ENCODE peak calls at places on chromosomes 13 and 19, in six cellular contexts. One of them, this sample, is unnamed.

GRCh38 chr13:26946675-26947342 is 186.2 kb upstream of the GPR12 start:
- DNase-seq in K562: peak
- DNase-seq in H1: no peak
- DNase-seq in GM12891: peak
- DNase-seq in HepG2: peak
- DNase-seq in GM12878: peak
- DNase-seq in this sample: no peak

GRCh38 chr13:91133941-91134772 is 213.3 kb upstream of the MIR17HG start:
- DNase-seq in H1: no peak
- DNase-seq in HepG2: peak
- DNase-seq in GM12891: no peak
- DNase-seq in K562: peak
- DNase-seq in GM12878: no peak
- DNase-seq in this sample: no peak

GRCh38 chr13:21061077-21061945 is at the start of gene LATS2:
- DNase-seq in GM12891: peak
- DNase-seq in HepG2: peak
- DNase-seq in K562: peak
- DNase-seq in H1: peak
- DNase-seq in GM12878: peak
- DNase-seq in this sample: peak

GRCh38 chr13:81551036-81551435 is 1210.1 kb upstream of the SPRY2 start:
- DNase-seq in GM12891: no peak
- DNase-seq in H1: no peak
- DNase-seq in K562: no peak
- DNase-seq in GM12878: no peak
- DNase-seq in HepG2: no peak
- DNase-seq in this sample: no peak

GRCh38 chr19:47107953-47108746 is 5.4 kb downstream of the ZC3H4 start:
- DNase-seq in GM12891: no peak
- DNase-seq in HepG2: no peak
- DNase-seq in GM12878: no peak
- DNase-seq in H1: no peak
- DNase-seq in K562: peak
- DNase-seq in this sample: no peak

GRCh38 chr13:32022292-32022691 is 9.3 kb upstream of the FRY start:
- DNase-seq in K562: no peak
- DNase-seq in HepG2: no peak
- DNase-seq in GM12878: no peak
- DNase-seq in GM12891: no peak
- DNase-seq in H1: no peak
- DNase-seq in this sample: no peak

GRCh38 chr13:35496011-35496410 is 19.5 kb upstream of the MAB21L1 start:
- DNase-seq in GM12891: no peak
- DNase-seq in H1: no peak
- DNase-seq in K562: no peak
- DNase-seq in GM12878: no peak
- DNase-seq in HepG2: no peak
- DNase-seq in this sample: no peak

GRCh38 chr19:14972676-14973075 is 7.0 kb downstream of the SLC1A6 start:
- DNase-seq in H1: no peak
- DNase-seq in K562: peak
- DNase-seq in GM12878: no peak
- DNase-seq in HepG2: no peak
- DNase-seq in GM12891: no peak
- DNase-seq in this sample: no peak

GRCh38 chr19:7618771-7619510 is 10.4 kb downstream of the XAB2 start:
- DNase-seq in GM12878: no peak
- DNase-seq in K562: no peak
- DNase-seq in HepG2: no peak
- DNase-seq in H1: no peak
- DNase-seq in GM12891: no peak
- DNase-seq in this sample: no peak

GRCh38 chr19:48770223-48770622 is 14.9 kb downstream of the FGF21 start:
- DNase-seq in K562: no peak
- DNase-seq in H1: no peak
- DNase-seq in GM12878: no peak
- DNase-seq in HepG2: no peak
- DNase-seq in GM12891: no peak
- DNase-seq in this sample: no peak

GRCh38 chr13:97254809-97255208 is 32.7 kb downstream of the MBNL2 start:
- DNase-seq in HepG2: no peak
- DNase-seq in K562: no peak
- DNase-seq in H1: no peak
- DNase-seq in GM12891: no peak
- DNase-seq in GM12878: no peak
- DNase-seq in this sample: no peak

GRCh38 chr19:588093-588742 is 1.5 kb upstream of the HCN2 start:
- DNase-seq in K562: peak
- DNase-seq in GM12891: peak
- DNase-seq in H1: peak
- DNase-seq in GM12878: no peak
- DNase-seq in HepG2: peak
- DNase-seq in this sample: peak

GRCh38 chr13:101346942-101347728 is 69.2 kb downstream of the NALCN start:
- DNase-seq in K562: no peak
- DNase-seq in GM12891: no peak
- DNase-seq in GM12878: no peak
- DNase-seq in HepG2: no peak
- DNase-seq in H1: no peak
- DNase-seq in this sample: no peak

GRCh38 chr19:46482645-46483044 is 11.3 kb upstream of the PNMA8A start:
- DNase-seq in GM12891: no peak
- DNase-seq in HepG2: no peak
- DNase-seq in GM12878: no peak
- DNase-seq in K562: no peak
- DNase-seq in H1: no peak
- DNase-seq in this sample: no peak

GRCh38 chr13:102742506-102742905 is 31.1 kb downstream of the TEX30 start:
- DNase-seq in K562: no peak
- DNase-seq in HepG2: no peak
- DNase-seq in GM12891: no peak
- DNase-seq in GM12878: no peak
- DNase-seq in H1: no peak
- DNase-seq in this sample: no peak

GRCh38 chr13:53272873-53273272 is 244.3 kb downstream of the OLFM4 start:
- DNase-seq in GM12878: no peak
- DNase-seq in K562: no peak
- DNase-seq in H1: no peak
- DNase-seq in HepG2: no peak
- DNase-seq in GM12891: no peak
- DNase-seq in this sample: no peak

GRCh38 chr13:30340367-30341184 is 33.2 kb upstream of the KATNAL1 start:
- DNase-seq in HepG2: no peak
- DNase-seq in H1: no peak
- DNase-seq in GM12891: no peak
- DNase-seq in GM12878: no peak
- DNase-seq in K562: peak
- DNase-seq in this sample: no peak

GRCh38 chr19:45717983-45718650 is 12.6 kb downstream of the FBXO46 start:
- DNase-seq in H1: no peak
- DNase-seq in GM12878: no peak
- DNase-seq in K562: no peak
- DNase-seq in GM12891: no peak
- DNase-seq in HepG2: no peak
- DNase-seq in this sample: no peak

GRCh38 chr19:4713384-4713951 is 10.2 kb downstream of the DPP9 start:
- DNase-seq in GM12891: no peak
- DNase-seq in GM12878: no peak
- DNase-seq in K562: no peak
- DNase-seq in H1: no peak
- DNase-seq in HepG2: no peak
- DNase-seq in this sample: no peak

GRCh38 chr13:99331881-99332293 is 24.7 kb upstream of the GPR183 start:
- DNase-seq in GM12878: peak
- DNase-seq in K562: no peak
- DNase-seq in H1: no peak
- DNase-seq in HepG2: no peak
- DNase-seq in GM12891: no peak
- DNase-seq in this sample: no peak

GRCh38 chr19:3178377-3178972 is at the start of gene S1PR4:
- DNase-seq in H1: no peak
- DNase-seq in GM12878: no peak
- DNase-seq in HepG2: no peak
- DNase-seq in GM12891: peak
- DNase-seq in K562: no peak
- DNase-seq in this sample: peak

DNA sequence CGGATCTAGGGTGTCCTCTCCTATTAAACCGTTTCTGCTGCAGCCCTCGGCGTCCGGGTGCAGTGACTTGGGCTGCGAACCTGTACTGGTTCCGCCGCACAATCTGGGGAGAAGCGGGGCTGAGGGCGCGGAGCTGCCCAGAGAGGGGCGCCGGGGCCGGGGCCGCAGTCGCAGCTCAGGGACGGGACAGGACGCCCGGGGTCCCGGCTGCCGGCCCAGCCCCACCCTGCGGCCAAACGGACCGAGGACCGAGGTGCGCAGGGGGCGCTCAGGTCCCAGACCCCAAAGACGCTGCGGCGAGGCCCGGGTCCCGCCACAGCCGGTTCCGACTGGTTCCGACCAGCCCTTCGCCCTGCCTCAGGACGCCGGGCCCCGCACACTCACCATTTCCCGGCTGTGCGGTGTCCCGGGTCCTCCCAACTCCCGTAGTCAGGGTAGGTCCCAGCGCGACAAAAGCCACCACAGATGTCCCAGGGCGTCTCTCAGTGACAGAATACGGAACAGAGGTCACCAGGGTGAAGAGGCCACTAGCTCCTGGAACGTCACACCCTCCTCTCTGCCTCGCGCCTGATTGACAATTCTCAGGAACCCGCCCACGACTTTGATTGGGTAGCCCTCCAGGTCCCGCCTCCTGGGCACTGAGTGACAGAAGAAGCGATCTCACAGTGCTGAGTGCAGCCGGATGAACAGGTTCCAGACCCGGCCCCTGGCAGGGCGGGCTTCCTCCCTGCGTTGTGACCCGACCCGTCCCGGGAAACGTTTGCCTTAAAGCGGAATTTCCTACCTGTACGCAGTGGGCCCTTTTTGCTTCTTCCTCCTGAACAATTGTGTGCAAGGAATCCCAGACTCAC is at the start of gene ZNF44:
- DNase-seq in H1: peak
- DNase-seq in HepG2: peak
- DNase-seq in GM12891: peak
- DNase-seq in K562: peak
- DNase-seq in GM12878: peak
- DNase-seq in this sample: peak
- TF ChIP-seq POLR2A in H1: peak
- TF ChIP-seq POLR2A in HepG2: peak
- TF ChIP-seq POLR2A in GM12891: peak
- TF ChIP-seq POLR2A in K562: peak
- TF ChIP-seq POLR2A in GM12878: peak
- TF ChIP-seq POLR2A in this sample: peak

GRCh38 chr19:56476093-56476492 is 1.1 kb downstream of the ZNF667 start:
- DNase-seq in HepG2: no peak
- DNase-seq in H1: no peak
- DNase-seq in GM12891: no peak
- DNase-seq in K562: no peak
- DNase-seq in GM12878: no peak
- DNase-seq in this sample: no peak

GRCh38 chr19:56477429-56478338 is 539 bp upstream of the ZNF667 start:
- DNase-seq in K562: peak
- DNase-seq in GM12878: no peak
- DNase-seq in H1: peak
- DNase-seq in HepG2: no peak
- DNase-seq in GM12891: no peak
- DNase-seq in this sample: no peak

GRCh38 chr19:56476671-56477428 is at the start of gene ZNF667:
- DNase-seq in K562: no peak
- DNase-seq in HepG2: no peak
- DNase-seq in GM12878: no peak
- DNase-seq in GM12891: no peak
- DNase-seq in H1: no peak
- DNase-seq in this sample: no peak
- TF ChIP-seq POLR2AphosphoS5 in K562: no peak
- TF ChIP-seq POLR2AphosphoS5 in HepG2: no peak
- TF ChIP-seq POLR2AphosphoS5 in GM12878: no peak
- TF ChIP-seq POLR2AphosphoS5 in GM12891: no peak
- TF ChIP-seq POLR2AphosphoS5 in H1: no peak
- TF ChIP-seq POLR2AphosphoS5 in this sample: no peak

GRCh38 chr13:22929391-22930126 is 251.2 kb upstream of the SGCG start:
- DNase-seq in H1: no peak
- DNase-seq in HepG2: no peak
- DNase-seq in K562: no peak
- DNase-seq in GM12878: no peak
- DNase-seq in GM12891: no peak
- DNase-seq in this sample: no peak

GRCh38 chr13:22927008-22927393 is 253.8 kb upstream of the SGCG start:
- DNase-seq in K562: no peak
- DNase-seq in H1: no peak
- DNase-seq in HepG2: no peak
- DNase-seq in GM12891: peak
- DNase-seq in GM12878: no peak
- DNase-seq in this sample: no peak

GRCh38 chr13:22931576-22931975 is 249.2 kb upstream of the SGCG start:
- DNase-seq in HepG2: no peak
- DNase-seq in GM12891: no peak
- DNase-seq in GM12878: no peak
- DNase-seq in K562: no peak
- DNase-seq in H1: no peak
- DNase-seq in this sample: no peak

DNA sequence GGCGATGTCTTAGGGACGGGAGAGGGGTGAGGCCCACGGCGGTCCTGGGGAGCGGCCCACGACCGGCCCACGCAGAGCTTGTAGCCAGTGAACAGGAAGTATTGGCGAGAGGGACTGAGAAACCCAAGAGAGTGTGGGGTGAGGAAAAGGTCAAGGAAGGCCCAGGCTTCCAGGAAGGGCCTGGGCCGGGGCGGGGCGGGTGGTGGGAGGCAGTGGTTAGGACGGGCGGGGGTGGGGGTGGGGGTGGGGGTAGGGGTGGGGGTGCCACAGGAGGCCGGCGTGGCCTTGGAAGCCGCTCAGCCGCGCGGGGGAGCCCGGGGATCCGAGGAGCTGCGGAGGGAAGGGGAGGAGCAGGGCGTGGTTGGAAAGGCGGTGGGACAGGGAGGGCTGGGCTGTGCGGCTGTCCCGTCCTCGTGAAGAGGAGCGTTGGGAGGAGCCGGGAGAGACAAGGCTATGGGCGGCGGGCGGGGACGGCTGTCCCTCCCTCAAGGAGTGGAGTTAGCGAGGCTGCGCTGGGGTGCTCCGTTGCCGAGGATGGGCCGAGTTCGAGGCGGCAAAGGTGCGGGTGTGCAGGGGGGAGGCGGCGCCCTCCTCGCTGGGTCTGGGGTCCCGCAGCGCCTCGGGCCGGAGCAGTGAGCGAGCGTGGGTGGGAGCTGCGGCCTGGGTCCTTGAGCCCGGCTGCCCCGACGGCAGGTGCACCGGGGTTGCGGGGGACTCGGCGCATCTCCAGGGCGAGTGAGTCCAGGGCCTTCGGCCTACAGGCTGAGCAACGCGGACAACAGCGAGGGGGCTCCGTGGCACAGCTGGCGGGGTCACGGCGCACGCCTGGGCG is 254.4 kb upstream of the SGCG start:
- DNase-seq in H1: peak
- DNase-seq in HepG2: no peak
- DNase-seq in K562: peak
- DNase-seq in GM12891: peak
- DNase-seq in GM12878: no peak
- DNase-seq in this sample: no peak
- TF ChIP-seq TAF1 in H1: peak
- TF ChIP-seq TAF1 in HepG2: no peak
- TF ChIP-seq TAF1 in K562: no peak
- TF ChIP-seq TAF1 in GM12891: no peak
- TF ChIP-seq TAF1 in GM12878: no peak
- TF ChIP-seq TAF1 in this sample: no peak

GRCh38 chr19:1905071-1905862 is at the start of the genes ADAT3 and SCAMP4:
- DNase-seq in GM12891: peak
- DNase-seq in K562: peak
- DNase-seq in HepG2: peak
- DNase-seq in GM12878: peak
- DNase-seq in H1: peak
- DNase-seq in this sample: peak
- TF ChIP-seq POLR2A in GM12891: peak
- TF ChIP-seq POLR2A in K562: peak
- TF ChIP-seq POLR2A in HepG2: peak
- TF ChIP-seq POLR2A in GM12878: peak
- TF ChIP-seq POLR2A in H1: peak
- TF ChIP-seq POLR2A in this sample: peak

This sample was measured in GM12892.